ENCODE peak calls at places on chromosomes 16 and 17, in seven cellular contexts. A is mesenchymal stem cell, L is neuronal stem cell, C is H9, G is mesendoderm, J is H1, Q is trophoblast cell. W is an unnamed sample.
A peak's percentile ranks its signal among the peaks of the same experiment; 100 is the strongest.

GRCh38 chr16:10500582-10500981 is 79.8 kb downstream of the EMP2 start:
- DNase-seq in A (no peak), L (no peak), C (no peak), G (no peak), J (no peak), Q (no peak), W (no peak)

GRCh38 chr17:59332890-59333377 is 1.5 kb downstream of the YPEL2 start:
- DNase-seq in A (peak; percentile 58), L (no peak), C (no peak), G (no peak), J (no peak), Q (no peak), W (peak; percentile 11)

GRCh38 chr17:76868176-76868668 is at the start of gene MGAT5B:
- DNase-seq in A (peak; percentile 73), L (peak; percentile 90), C (peak; percentile 95), G (peak; percentile 90), J (peak; percentile 67), Q (peak; percentile 91), W (peak; percentile 76)

GRCh38 chr16:13042291-13042690 is 140.9 kb downstream of the SHISA9 start:
- DNase-seq in A (no peak), L (no peak), C (no peak), G (no peak), J (no peak), Q (no peak), W (no peak)

GRCh38 chr17:57685499-57686132 is 59.5 kb downstream of the CCDC182 start:
- DNase-seq in A (no peak), L (no peak), C (no peak), G (no peak), J (no peak), Q (peak; percentile 18), W (no peak)

GRCh38 chr17:73503560-73503959 is 140.7 kb downstream of the SDK2 start:
- DNase-seq in A (no peak), L (no peak), C (no peak), G (no peak), J (no peak), Q (no peak), W (no peak)

GRCh38 chr16:86306046-86306644 is 204.2 kb upstream of the FOXF1 start:
- DNase-seq in A (peak; percentile 84), L (no peak), C (no peak), G (no peak), J (no peak), Q (no peak), W (peak; percentile 88)

GRCh38 chr16:2199095-2199494 is 2.7 kb upstream of the CASKIN1 start:
- DNase-seq in A (no peak), L (no peak), C (no peak), G (no peak), J (no peak), Q (no peak), W (no peak)

GRCh38 chr17:4248504-4249277 is 15.1 kb downstream of the ANKFY1 start:
- DNase-seq in A (no peak), L (no peak), C (no peak), G (no peak), J (no peak), Q (no peak), W (no peak)

GRCh38 chr17:56624315-56624714 is 30.8 kb downstream of the NOG start:
- DNase-seq in A (peak; percentile 4), L (no peak), C (no peak), G (no peak), J (no peak), Q (no peak), W (no peak)

GRCh38 chr17:59002126-59002525 is 104.6 kb downstream of the TRIM37 start:
- DNase-seq in A (no peak), L (no peak), C (no peak), G (no peak), J (no peak), Q (no peak), W (no peak)

GRCh38 chr17:79294459-79295071 is 219.9 kb downstream of the ENGASE start:
- DNase-seq in A (peak; percentile 13), L (peak; percentile 85), C (peak; percentile 93), G (peak; percentile 88), J (peak; percentile 62), Q (peak; percentile 62), W (peak; percentile 29)

GRCh38 chr16:46688101-46688656 is 799 bp downstream of the VPS35 start:
- DNase-seq in A (no peak), L (no peak), C (no peak), G (no peak), J (no peak), Q (no peak), W (peak; percentile 20)

GRCh38 chr17:31327534-31328526 is 6.4 kb upstream of the EVI2A start:
- DNase-seq in A (peak; percentile 84), L (no peak), C (no peak), G (peak; percentile 40), J (no peak), Q (no peak), W (peak; percentile 90)

GRCh38 chr16:58449768-58450167 is 50.2 kb upstream of the NDRG4 start:
- DNase-seq in A (no peak), L (no peak), C (no peak), G (no peak), J (no peak), Q (no peak), W (no peak)

GRCh38 chr17:39593371-39593770 is 14.3 kb downstream of the NEUROD2 start:
- DNase-seq in A (no peak), L (no peak), C (no peak), G (no peak), J (no peak), Q (no peak), W (no peak)

GRCh38 chr16:75265911-75266701 is 14.7 kb upstream of the BCAR1 start:
- DNase-seq in A (peak; percentile 68), L (peak; percentile 92), C (peak; percentile 90), G (peak; percentile 91), J (no peak), Q (peak; percentile 73), W (peak; percentile 47)

GRCh38 chr16:68281368-68282063 is 17.2 kb downstream of the SLC7A6 start:
- DNase-seq in A (no peak), L (no peak), C (no peak), G (no peak), J (no peak), Q (no peak), W (no peak)

GRCh38 chr16:68284847-68285246 is 20.5 kb downstream of the SLC7A6 start:
- DNase-seq in A (no peak), L (no peak), C (no peak), G (no peak), J (no peak), Q (no peak), W (no peak)

GRCh38 chr16:68283840-68284595 is 19.7 kb downstream of the SLC7A6 start:
- DNase-seq in A (no peak), L (no peak), C (no peak), G (no peak), J (no peak), Q (no peak), W (no peak)

GRCh38 chr16:68282064-68282452 is 17.7 kb downstream of the SLC7A6 start:
- DNase-seq in A (no peak), L (no peak), C (no peak), G (no peak), J (no peak), Q (no peak), W (no peak)

DNA sequence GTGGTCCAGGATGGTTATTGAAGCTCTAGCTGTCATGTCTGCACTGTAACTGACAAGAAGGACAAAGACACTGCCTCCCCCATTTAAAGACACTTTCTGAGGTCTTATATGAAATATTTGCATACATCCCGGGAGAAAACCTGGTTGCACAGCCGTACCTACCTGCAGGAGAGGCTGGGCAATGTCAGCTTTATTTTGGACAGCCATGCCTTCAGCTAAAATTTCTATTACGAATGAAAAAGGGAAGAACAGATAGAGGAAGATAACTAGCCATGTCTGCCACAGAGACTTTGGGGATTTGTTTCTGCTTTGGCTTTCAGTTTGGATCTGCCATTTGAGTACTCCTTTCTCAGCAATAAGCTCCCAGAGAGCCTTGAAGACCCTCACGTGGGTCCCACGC is 19.0 kb downstream of the SLC7A6 start:
- DNase-seq in A (no peak), L (no peak), C (no peak), G (no peak), J (no peak), Q (no peak), W (no peak)
- H3K9ac ChIP-seq in A (peak overlapping the region; percentile 51), L (no peak overlapping the region), C (no peak overlapping the region), G (no peak overlapping the region), J (no peak overlapping the region), Q (no peak overlapping the region), W (no peak overlapping the region)

GRCh38 chr17:35728551-35728950 is 2.9 kb upstream of the RASL10B start:
- DNase-seq in A (no peak), L (no peak), C (no peak), G (no peak), J (no peak), Q (no peak), W (no peak)

GRCh38 chr17:35726609-35727460 is 4.6 kb upstream of the RASL10B start:
- DNase-seq in A (peak; percentile 96), L (no peak), C (peak; percentile 58), G (peak; percentile 94), J (no peak), Q (peak; percentile 98), W (peak; percentile 88)

GRCh38 chr17:35725917-35726608 is 5.4 kb upstream of the RASL10B start:
- DNase-seq in A (no peak), L (no peak), C (no peak), G (peak; percentile 49), J (no peak), Q (no peak), W (no peak)

GRCh38 chr17:35729405-35729833 is 2.0 kb upstream of the RASL10B start:
- DNase-seq in A (no peak), L (no peak), C (no peak), G (peak; percentile 93), J (no peak), Q (no peak), W (no peak)

GRCh38 chr17:35727635-35728034 is 3.8 kb upstream of the RASL10B start:
- DNase-seq in A (no peak), L (no peak), C (no peak), G (no peak), J (no peak), Q (no peak), W (no peak)
- H2BK120ac ChIP-seq in A (no peak overlapping the region), L (no peak overlapping the region), C (no peak overlapping the region), G (no peak overlapping the region), J (no peak overlapping the region), Q (no peak overlapping the region), W (no peak overlapping the region)

GRCh38 chr16:69339289-69340094 is at the start of the genes COG8 and NIP7:
- DNase-seq in A (peak; percentile 99), L (peak; percentile 97), C (peak; percentile 97), G (peak; percentile 100), J (peak; percentile 93), Q (peak; percentile 95), W (peak; percentile 98)

GRCh38 chr16:69334696-69335095 is 4.3 kb upstream of the PDF start:
- DNase-seq in A (no peak), L (no peak), C (no peak), G (no peak), J (no peak), Q (no peak), W (no peak)

GRCh38 chr16:69344171-69344570 is 4.6 kb downstream of the NIP7 start:
- DNase-seq in A (no peak), L (no peak), C (no peak), G (no peak), J (no peak), Q (no peak), W (no peak)

GRCh38 chr16:69340095-69340644 is 598 bp downstream of the NIP7 start:
- DNase-seq in A (peak; percentile 36), L (no peak), C (no peak), G (peak; percentile 25), J (no peak), Q (no peak), W (peak; percentile 24)

GRCh38 chr16:69338557-69339288 is 641 bp downstream of the COG8 start:
- DNase-seq in A (no peak), L (no peak), C (no peak), G (no peak), J (no peak), Q (no peak), W (no peak)
- H3K9ac ChIP-seq in A (peak overlapping the region; percentile 99), L (peak overlapping the region; percentile 98), C (peak overlapping the region; percentile 90), G (peak overlapping the region; percentile 99), J (peak overlapping the region; percentile 91), Q (peak overlapping the region; percentile 96), W (peak overlapping the region; percentile 83)

GRCh38 chr16:81253141-81253540 is 14.7 kb downstream of the BCO1 start:
- DNase-seq in A (no peak), L (no peak), C (no peak), G (no peak), J (no peak), Q (no peak), W (no peak)
- H2BK120ac ChIP-seq in A (no peak overlapping the region), L (no peak overlapping the region), C (no peak overlapping the region), G (no peak overlapping the region), J (no peak overlapping the region), Q (no peak overlapping the region), W (no peak overlapping the region)